ENCODE peak calls at places on chromosomes 11 and 22, in six cellular contexts. T, A, I, K, M and Q are unnamed samples.

GRCh38 chr11:75233688-75234295 is 6.8 kb upstream of the TPBGL start:
- DNase-seq in T (peak; percentile 89), I (peak; percentile 54), A (no peak), M (peak; percentile 87), K (peak; percentile 64), Q (peak; percentile 73)

GRCh38 chr11:101466352-101466751 is 117.5 kb downstream of the TRPC6 start:
- DNase-seq in M (no peak), A (no peak), T (peak; percentile 56), K (no peak), I (no peak), Q (peak; percentile 40)

GRCh38 chr11:65743928-65744698 is 23.5 kb upstream of the RNASEH2C start:
- DNase-seq in K (peak; percentile 96), A (peak; percentile 50), T (peak; percentile 44), M (no peak), I (no peak), Q (peak; percentile 82)

GRCh38 chr11:128898580-128899344 is 7.6 kb downstream of the KCNJ5 start:
- DNase-seq in T (no peak), A (no peak), K (peak; percentile 33), I (peak; percentile 66), M (no peak), Q (no peak)

GRCh38 chr22:38755155-38755910 is 465 bp downstream of the SUN2 start:
- DNase-seq in K (peak; percentile 97), M (peak; percentile 69), A (no peak), I (peak; percentile 48), T (peak; percentile 61), Q (peak; percentile 64)

GRCh38 chr11:43508511-43508918 is 149.8 kb downstream of the TTC17 start:
- DNase-seq in T (peak; percentile 72), A (no peak), K (no peak), M (no peak), I (peak; percentile 61), Q (no peak)

GRCh38 chr11:32173435-32173834 is 82.6 kb downstream of the RCN1 start:
- DNase-seq in M (peak; percentile 62), I (peak; percentile 68), T (peak; percentile 71), K (peak; percentile 74), A (peak; percentile 29), Q (peak; percentile 81)

GRCh38 chr11:69801513-69802335 is 17.5 kb downstream of the FGF3 start:
- DNase-seq in T (peak; percentile 86), A (peak; percentile 59), M (peak; percentile 47), I (no peak), K (peak; percentile 74), Q (peak; percentile 88)

GRCh38 chr11:129434641-129435498 is 59.2 kb downstream of the BARX2 start:
- DNase-seq in A (no peak), T (no peak), K (no peak), M (no peak), I (no peak), Q (no peak)

GRCh38 chr11:61378713-61379313 is 13.6 kb upstream of the TMEM216 start:
- DNase-seq in A (no peak), M (no peak), T (no peak), K (peak; percentile 96), I (peak; percentile 97), Q (no peak)

GRCh38 chr11:64752106-64752970 is 7.4 kb downstream of the PYGM start:
- DNase-seq in M (no peak), K (no peak), I (no peak), T (no peak), A (no peak), Q (no peak)

GRCh38 chr11:106156290-106156937 is 79.0 kb downstream of the AASDHPPT start:
- DNase-seq in A (no peak), T (peak; percentile 63), M (peak; percentile 21), I (peak; percentile 83), K (peak; percentile 91), Q (no peak)

GRCh38 chr11:114147389-114148382 is 88.2 kb downstream of the ZBTB16 start:
- DNase-seq in I (no peak), K (peak; percentile 74), T (peak; percentile 91), M (no peak), A (no peak), Q (no peak)

GRCh38 chr11:10208045-10208674 is 85.9 kb downstream of the SBF2 start:
- DNase-seq in T (peak; percentile 58), M (peak; percentile 1), A (no peak), K (peak; percentile 83), I (peak; percentile 64), Q (no peak)

GRCh38 chr22:48594016-48594756 is 1233.5 kb downstream of the BRD1 start:
- DNase-seq in K (no peak), T (no peak), A (no peak), I (no peak), M (no peak), Q (no peak)

GRCh38 chr22:19275919-19276600 is 15.5 kb downstream of the CLTCL1 start:
- DNase-seq in M (no peak), K (no peak), I (no peak), A (no peak), T (no peak), Q (no peak)

GRCh38 chr22:39537981-39538380 is 5.4 kb upstream of the RPS19BP1 start:
- DNase-seq in K (no peak), T (no peak), I (no peak), M (no peak), A (no peak), Q (no peak)

DNA sequence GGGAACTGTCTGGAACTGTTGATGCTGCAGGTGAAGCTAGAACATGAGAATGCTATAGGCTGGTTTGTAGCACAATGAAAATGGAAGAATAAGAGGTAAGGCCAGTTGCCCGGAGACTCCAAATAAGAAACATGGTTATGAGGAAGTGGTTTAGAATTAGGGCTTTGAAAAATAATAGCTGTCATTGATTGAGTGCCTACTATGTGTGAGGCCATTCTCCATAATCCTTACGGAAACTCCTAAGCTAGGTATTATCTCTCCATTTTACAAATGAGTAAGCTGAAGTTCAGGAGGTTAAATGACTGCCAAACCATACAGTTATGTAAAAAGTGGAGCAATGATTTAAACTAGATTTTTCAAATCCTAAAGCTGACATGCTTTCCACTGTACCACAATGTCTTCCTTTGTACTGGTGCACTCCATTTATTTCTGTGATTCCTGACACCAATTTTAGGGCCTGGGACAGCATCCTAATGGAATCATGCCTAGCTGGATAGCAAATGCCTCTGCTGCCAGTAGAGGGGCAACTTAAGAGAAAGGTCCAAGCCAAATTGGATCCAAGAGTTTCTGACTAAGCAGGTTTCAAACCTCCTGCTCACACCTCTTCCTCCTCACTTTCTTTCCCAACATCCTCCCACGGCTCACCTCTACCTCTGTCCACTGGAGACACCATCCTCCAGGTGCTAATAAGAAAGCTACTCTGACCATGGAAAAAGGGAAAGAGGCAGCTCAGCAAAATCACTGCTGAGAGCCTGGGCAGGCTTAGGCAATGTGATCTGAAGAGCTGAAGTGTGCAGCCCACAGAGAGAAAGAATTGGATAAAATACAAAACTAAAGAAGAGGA is 46.9 kb upstream of the PICALM start:
- DNase-seq in T (peak; percentile 5), M (no peak), K (no peak), A (no peak), I (peak; percentile 62), Q (no peak)
- H2BK5ac ChIP-seq in T (no peak overlapping the region), M (no peak overlapping the region), K (no peak overlapping the region), A (no peak overlapping the region), I (peak overlapping the region; percentile 86), Q (no peak overlapping the region)

GRCh38 chr22:36027579-36027959 is 1.1 kb downstream of the RBFOX2 start:
- DNase-seq in T (no peak), A (no peak), M (no peak), K (no peak), I (no peak), Q (no peak)
- H3K4ac ChIP-seq in T (no peak overlapping the region), A (peak overlapping the region; percentile 1), M (peak overlapping the region; percentile 10), K (peak overlapping the region; percentile 85), I (peak overlapping the region; percentile 84), Q (no peak overlapping the region)

DNA sequence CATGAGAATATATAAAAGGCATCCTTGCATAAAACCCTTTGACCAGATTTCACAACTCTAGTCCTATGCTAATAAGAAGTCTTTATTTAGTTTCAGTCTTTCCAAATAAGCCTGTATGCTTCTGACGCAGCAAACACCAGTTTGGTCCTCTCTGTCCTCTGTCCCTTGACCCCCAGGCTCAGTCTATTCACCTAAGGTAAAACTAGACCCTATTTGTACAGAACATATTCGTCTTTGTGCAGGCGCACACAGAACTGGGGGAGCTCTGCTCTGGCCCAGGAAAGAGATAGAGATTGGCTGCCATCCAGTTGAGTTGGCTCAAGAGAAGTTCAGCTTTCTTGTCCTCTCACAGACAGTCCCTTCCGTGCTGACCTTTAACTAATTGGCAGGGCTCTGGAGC is 21.0 kb upstream of the PSMA1 start:
- DNase-seq in K (no peak), T (no peak), I (no peak), M (no peak), A (no peak), Q (no peak)
- H2AK5ac ChIP-seq in K (no peak overlapping the region), T (no peak overlapping the region), I (no peak overlapping the region), M (no peak overlapping the region), A (no peak overlapping the region), Q (no peak overlapping the region)

GRCh38 chr11:1920909-1921575 is 1.5 kb downstream of the TNNT3 start:
- DNase-seq in A (no peak), K (no peak), T (no peak), M (no peak), I (no peak), Q (no peak)

GRCh38 chr11:1918436-1919315 is 827 bp upstream of the TNNT3 start:
- DNase-seq in K (no peak), M (no peak), T (no peak), I (no peak), A (no peak), Q (no peak)

GRCh38 chr11:1919428-1920127 is at the start of gene TNNT3:
- DNase-seq in M (no peak), T (no peak), A (no peak), K (no peak), I (no peak), Q (no peak)

GRCh38 chr11:1921576-1922141 is 2.2 kb downstream of the TNNT3 start:
- DNase-seq in M (no peak), K (no peak), I (no peak), T (no peak), A (no peak), Q (no peak)

GRCh38 chr11:1920128-1920908 is 815 bp downstream of the TNNT3 start:
- DNase-seq in M (no peak), T (no peak), A (no peak), K (no peak), I (no peak), Q (no peak)
- H2BK5ac ChIP-seq in M (peak overlapping the region; percentile 75), T (no peak overlapping the region), A (no peak overlapping the region), K (no peak overlapping the region), I (no peak overlapping the region), Q (no peak overlapping the region)

GRCh38 chr11:12170501-12170900 is 60.1 kb downstream of the MICAL2 start:
- DNase-seq in M (no peak), A (no peak), I (no peak), K (no peak), T (no peak), Q (no peak)
- H3K4ac ChIP-seq in M (no peak overlapping the region), A (no peak overlapping the region), I (peak overlapping the region; percentile 90), K (no peak overlapping the region), T (no peak overlapping the region), Q (no peak overlapping the region)

GRCh38 chr11:8834379-8834778 is 76.6 kb upstream of the AKIP1 start:
- DNase-seq in M (no peak), T (peak; percentile 66), A (no peak), I (no peak), K (peak; percentile 84), Q (no peak)

GRCh38 chr11:8839957-8840945 is 70.7 kb upstream of the AKIP1 start:
- DNase-seq in M (peak; percentile 66), A (no peak), I (peak; percentile 74), K (no peak), T (peak; percentile 65), Q (peak; percentile 63)

GRCh38 chr11:8838248-8838647 is 72.7 kb upstream of the AKIP1 start:
- DNase-seq in K (no peak), M (no peak), A (no peak), T (no peak), I (peak; percentile 94), Q (no peak)

GRCh38 chr11:8841899-8842298 is 69.1 kb upstream of the AKIP1 start:
- DNase-seq in K (no peak), A (no peak), I (peak; percentile 42), T (no peak), M (no peak), Q (no peak)

GRCh38 chr11:8839306-8839956 is 71.6 kb upstream of the AKIP1 start:
- DNase-seq in I (no peak), A (no peak), T (peak; percentile 78), K (no peak), M (no peak), Q (no peak)
- H2AK5ac ChIP-seq in I (peak overlapping the region; percentile 96), A (no peak overlapping the region), T (peak overlapping the region; percentile 92), K (no peak overlapping the region), M (no peak overlapping the region), Q (no peak overlapping the region)